ENCODE peak calls at places on chromosomes 2 and 18, in ten cellular contexts. One of them, this sample, is unnamed.

GRCh38 chr2:149894760-149895159 is 307.2 kb upstream of the MMADHC start:
- DNase-seq in CD8-positive, alpha-beta T cell: no peak
- DNase-seq in mucosa of descending colon: no peak
- DNase-seq in BJ: no peak
- DNase-seq in AG04450: no peak
- DNase-seq in K562: no peak
- DNase-seq in colonic mucosa: no peak
- DNase-seq in HFF-Myc: no peak
- DNase-seq in heart left ventricle: no peak
- DNase-seq in Caco-2: no peak
- DNase-seq in this sample: no peak

GRCh38 chr2:74020717-74021406 is 36.2 kb downstream of the TET3 start:
- DNase-seq in CD8-positive, alpha-beta T cell: no peak
- DNase-seq in mucosa of descending colon: no peak
- DNase-seq in BJ: no peak
- DNase-seq in AG04450: no peak
- DNase-seq in K562: no peak
- DNase-seq in colonic mucosa: no peak
- DNase-seq in HFF-Myc: no peak
- DNase-seq in heart left ventricle: no peak
- DNase-seq in Caco-2: no peak
- DNase-seq in this sample: no peak

GRCh38 chr18:75200644-75201272 is 8.2 kb downstream of the PTGR3 start:
- DNase-seq in CD8-positive, alpha-beta T cell: no peak
- DNase-seq in mucosa of descending colon: no peak
- DNase-seq in BJ: no peak
- DNase-seq in AG04450: no peak
- DNase-seq in K562: no peak
- DNase-seq in colonic mucosa: no peak
- DNase-seq in HFF-Myc: no peak
- DNase-seq in heart left ventricle: no peak
- DNase-seq in Caco-2: no peak
- DNase-seq in this sample: no peak

GRCh38 chr2:14720319-14720718 is 87.8 kb downstream of the LRATD1 start:
- DNase-seq in CD8-positive, alpha-beta T cell: no peak
- DNase-seq in mucosa of descending colon: no peak
- DNase-seq in BJ: no peak
- DNase-seq in AG04450: no peak
- DNase-seq in K562: no peak
- DNase-seq in colonic mucosa: no peak
- DNase-seq in HFF-Myc: no peak
- DNase-seq in heart left ventricle: no peak
- DNase-seq in Caco-2: no peak
- DNase-seq in this sample: no peak

GRCh38 chr2:56199492-56199891 is 15.7 kb downstream of the CCDC85A start:
- DNase-seq in CD8-positive, alpha-beta T cell: no peak
- DNase-seq in mucosa of descending colon: no peak
- DNase-seq in BJ: peak; percentile 54
- DNase-seq in AG04450: no peak
- DNase-seq in K562: no peak
- DNase-seq in colonic mucosa: no peak
- DNase-seq in HFF-Myc: no peak
- DNase-seq in heart left ventricle: no peak
- DNase-seq in Caco-2: no peak
- DNase-seq in this sample: no peak

GRCh38 chr2:136209540-136210264 is 91.8 kb upstream of the CXCR4 start:
- DNase-seq in CD8-positive, alpha-beta T cell: no peak
- DNase-seq in mucosa of descending colon: no peak
- DNase-seq in BJ: no peak
- DNase-seq in AG04450: no peak
- DNase-seq in K562: no peak
- DNase-seq in colonic mucosa: no peak
- DNase-seq in HFF-Myc: no peak
- DNase-seq in heart left ventricle: no peak
- DNase-seq in Caco-2: no peak
- DNase-seq in this sample: no peak

GRCh38 chr2:181690851-181691250 is 10.5 kb upstream of the NEUROD1 start:
- DNase-seq in CD8-positive, alpha-beta T cell: no peak
- DNase-seq in mucosa of descending colon: no peak
- DNase-seq in BJ: no peak
- DNase-seq in AG04450: no peak
- DNase-seq in K562: no peak
- DNase-seq in colonic mucosa: no peak
- DNase-seq in HFF-Myc: no peak
- DNase-seq in heart left ventricle: no peak
- DNase-seq in Caco-2: no peak
- DNase-seq in this sample: no peak

GRCh38 chr18:26650310-26651285 is 102.2 kb upstream of the KCTD1 start:
- DNase-seq in CD8-positive, alpha-beta T cell: no peak
- DNase-seq in mucosa of descending colon: no peak
- DNase-seq in BJ: no peak
- DNase-seq in AG04450: no peak
- DNase-seq in K562: no peak
- DNase-seq in colonic mucosa: no peak
- DNase-seq in HFF-Myc: no peak
- DNase-seq in heart left ventricle: no peak
- DNase-seq in Caco-2: no peak
- DNase-seq in this sample: no peak

GRCh38 chr2:73418343-73418742 is 32.7 kb downstream of the ALMS1 start:
- DNase-seq in CD8-positive, alpha-beta T cell: no peak
- DNase-seq in mucosa of descending colon: peak; percentile 32
- DNase-seq in BJ: peak; percentile 38
- DNase-seq in AG04450: peak; percentile 65
- DNase-seq in K562: no peak
- DNase-seq in colonic mucosa: peak; percentile 29
- DNase-seq in HFF-Myc: no peak
- DNase-seq in heart left ventricle: peak; percentile 56
- DNase-seq in Caco-2: no peak
- DNase-seq in this sample: peak; percentile 9

GRCh38 chr2:215527738-215528137 is 91.9 kb upstream of the FN1 start:
- DNase-seq in CD8-positive, alpha-beta T cell: no peak
- DNase-seq in mucosa of descending colon: no peak
- DNase-seq in BJ: no peak
- DNase-seq in AG04450: peak; percentile 58
- DNase-seq in K562: no peak
- DNase-seq in colonic mucosa: no peak
- DNase-seq in HFF-Myc: no peak
- DNase-seq in heart left ventricle: no peak
- DNase-seq in Caco-2: no peak
- DNase-seq in this sample: no peak

GRCh38 chr2:149534674-149535073 is 52.9 kb downstream of the MMADHC start:
- DNase-seq in CD8-positive, alpha-beta T cell: no peak
- DNase-seq in mucosa of descending colon: no peak
- DNase-seq in BJ: no peak
- DNase-seq in AG04450: no peak
- DNase-seq in K562: no peak
- DNase-seq in colonic mucosa: no peak
- DNase-seq in HFF-Myc: no peak
- DNase-seq in heart left ventricle: no peak
- DNase-seq in Caco-2: no peak
- DNase-seq in this sample: no peak

GRCh38 chr18:48052845-48053244 is 122.4 kb upstream of the SMAD2 start:
- DNase-seq in CD8-positive, alpha-beta T cell: no peak
- DNase-seq in mucosa of descending colon: no peak
- DNase-seq in BJ: no peak
- DNase-seq in AG04450: no peak
- DNase-seq in K562: no peak
- DNase-seq in colonic mucosa: no peak
- DNase-seq in HFF-Myc: no peak
- DNase-seq in heart left ventricle: no peak
- DNase-seq in Caco-2: no peak
- DNase-seq in this sample: no peak

GRCh38 chr2:236369606-236370005 is 105.4 kb upstream of the ASB18 start:
- DNase-seq in CD8-positive, alpha-beta T cell: no peak
- DNase-seq in mucosa of descending colon: no peak
- DNase-seq in BJ: no peak
- DNase-seq in AG04450: no peak
- DNase-seq in K562: no peak
- DNase-seq in colonic mucosa: peak; percentile 12
- DNase-seq in HFF-Myc: no peak
- DNase-seq in heart left ventricle: no peak
- DNase-seq in Caco-2: no peak
- DNase-seq in this sample: peak; percentile 43

GRCh38 chr2:98514879-98515570 is 70.4 kb downstream of the INPP4A start:
- DNase-seq in CD8-positive, alpha-beta T cell: no peak
- DNase-seq in mucosa of descending colon: no peak
- DNase-seq in BJ: no peak
- DNase-seq in AG04450: no peak
- DNase-seq in K562: peak; percentile 22
- DNase-seq in colonic mucosa: no peak
- DNase-seq in HFF-Myc: no peak
- DNase-seq in heart left ventricle: no peak
- DNase-seq in Caco-2: no peak
- DNase-seq in this sample: no peak

GRCh38 chr2:179412116-179412515 is 147.5 kb upstream of the SESTD1 start:
- DNase-seq in CD8-positive, alpha-beta T cell: no peak
- DNase-seq in mucosa of descending colon: no peak
- DNase-seq in BJ: no peak
- DNase-seq in AG04450: peak; percentile 6
- DNase-seq in K562: no peak
- DNase-seq in colonic mucosa: no peak
- DNase-seq in HFF-Myc: no peak
- DNase-seq in heart left ventricle: no peak
- DNase-seq in Caco-2: no peak
- DNase-seq in this sample: no peak

GRCh38 chr2:143442203-143442602 is 313.0 kb downstream of the ARHGAP15 start:
- DNase-seq in CD8-positive, alpha-beta T cell: no peak
- DNase-seq in mucosa of descending colon: no peak
- DNase-seq in BJ: no peak
- DNase-seq in AG04450: no peak
- DNase-seq in K562: no peak
- DNase-seq in colonic mucosa: no peak
- DNase-seq in HFF-Myc: no peak
- DNase-seq in heart left ventricle: no peak
- DNase-seq in Caco-2: no peak
- DNase-seq in this sample: no peak

DNA sequence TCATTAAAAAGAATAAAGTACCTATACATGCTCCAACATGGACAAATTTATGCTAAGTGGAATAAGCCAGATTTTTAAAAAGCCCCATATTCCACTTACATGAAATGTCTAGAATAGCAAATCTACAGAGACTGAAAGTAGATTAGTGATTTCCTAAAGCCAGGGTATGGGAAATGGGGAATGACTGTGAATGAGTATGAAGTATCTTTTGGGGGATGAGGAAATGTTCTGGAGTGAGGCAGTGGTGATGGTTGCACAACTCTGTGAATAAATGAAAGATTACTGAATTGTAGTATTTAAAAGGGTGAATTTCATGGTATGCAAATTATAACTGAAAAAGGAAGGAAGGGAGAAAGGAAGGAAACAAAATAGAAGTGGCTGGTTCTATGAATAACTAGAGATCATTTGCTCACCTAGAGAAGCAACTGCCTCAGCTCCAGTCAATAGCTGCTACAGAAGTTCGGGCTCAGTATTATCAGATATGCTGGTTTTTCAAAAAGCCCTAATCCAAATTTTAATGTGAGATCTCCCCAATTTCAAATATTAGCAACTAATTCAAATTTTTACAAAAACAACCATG is 39.3 kb downstream of the MAP3K2 start:
- DNase-seq in CD8-positive, alpha-beta T cell: no peak
- DNase-seq in mucosa of descending colon: no peak
- DNase-seq in BJ: no peak
- DNase-seq in AG04450: no peak
- DNase-seq in K562: no peak
- DNase-seq in colonic mucosa: no peak
- DNase-seq in HFF-Myc: no peak
- DNase-seq in heart left ventricle: no peak
- DNase-seq in Caco-2: no peak
- DNase-seq in this sample: no peak
- H3K4me3 ChIP-seq in CD8-positive, alpha-beta T cell: no peak overlapping the region
- H3K4me3 ChIP-seq in mucosa of descending colon: no peak overlapping the region
- H3K4me3 ChIP-seq in BJ: no peak overlapping the region
- H3K4me3 ChIP-seq in AG04450: no peak overlapping the region
- H3K4me3 ChIP-seq in K562: no peak overlapping the region
- H3K4me3 ChIP-seq in colonic mucosa: no peak overlapping the region
- H3K4me3 ChIP-seq in HFF-Myc: no peak overlapping the region
- H3K4me3 ChIP-seq in heart left ventricle: no peak overlapping the region
- H3K4me3 ChIP-seq in Caco-2: no peak overlapping the region
- H3K4me3 ChIP-seq in this sample: no peak overlapping the region

GRCh38 chr2:230067990-230068657 is 600 bp downstream of the SLC16A14 start:
- DNase-seq in CD8-positive, alpha-beta T cell: peak; percentile 42
- DNase-seq in mucosa of descending colon: peak; percentile 71
- DNase-seq in BJ: no peak
- DNase-seq in AG04450: no peak
- DNase-seq in K562: no peak
- DNase-seq in colonic mucosa: peak; percentile 56
- DNase-seq in HFF-Myc: no peak
- DNase-seq in heart left ventricle: peak; percentile 47
- DNase-seq in Caco-2: peak; percentile 35
- DNase-seq in this sample: no peak
- TF ChIP-seq CTCF in CD8-positive, alpha-beta T cell: peak; percentile 8
- TF ChIP-seq CTCF in mucosa of descending colon: no peak
- TF ChIP-seq CTCF in BJ: no peak
- TF ChIP-seq CTCF in AG04450: peak; percentile 4
- TF ChIP-seq CTCF in K562: no peak
- TF ChIP-seq CTCF in colonic mucosa: no peak
- TF ChIP-seq CTCF in HFF-Myc: peak; percentile 14
- TF ChIP-seq CTCF in heart left ventricle: peak; percentile 21
- TF ChIP-seq CTCF in Caco-2: peak; percentile 6
- TF ChIP-seq CTCF in this sample: peak; percentile 31

DNA sequence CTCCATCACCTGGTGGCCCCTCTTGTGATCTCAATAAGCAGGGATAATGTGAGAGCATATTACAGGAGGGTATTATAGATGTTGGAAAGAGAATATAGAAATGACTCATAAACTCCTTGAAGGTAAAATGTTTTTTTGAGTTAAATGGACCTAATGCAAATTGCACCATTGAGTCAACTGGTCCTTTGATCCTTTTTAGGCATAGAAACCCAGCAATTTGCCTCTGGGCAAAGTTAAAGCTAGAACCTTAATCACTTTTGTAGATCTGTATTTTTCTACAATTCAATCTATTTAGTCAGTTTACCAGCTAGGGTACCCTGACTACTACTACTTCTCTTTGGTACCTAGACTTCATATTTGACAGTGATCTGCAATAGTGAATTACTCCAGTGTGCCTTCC is 71.8 kb upstream of the RNF152 start:
- DNase-seq in CD8-positive, alpha-beta T cell: no peak
- DNase-seq in mucosa of descending colon: no peak
- DNase-seq in BJ: no peak
- DNase-seq in AG04450: no peak
- DNase-seq in K562: no peak
- DNase-seq in colonic mucosa: no peak
- DNase-seq in HFF-Myc: no peak
- DNase-seq in heart left ventricle: no peak
- DNase-seq in Caco-2: no peak
- DNase-seq in this sample: no peak
- H3K4me3 ChIP-seq in CD8-positive, alpha-beta T cell: no peak overlapping the region
- H3K4me3 ChIP-seq in mucosa of descending colon: no peak overlapping the region
- H3K4me3 ChIP-seq in BJ: no peak overlapping the region
- H3K4me3 ChIP-seq in AG04450: no peak overlapping the region
- H3K4me3 ChIP-seq in K562: no peak overlapping the region
- H3K4me3 ChIP-seq in colonic mucosa: no peak overlapping the region
- H3K4me3 ChIP-seq in HFF-Myc: no peak overlapping the region
- H3K4me3 ChIP-seq in heart left ventricle: no peak overlapping the region
- H3K4me3 ChIP-seq in Caco-2: no peak overlapping the region
- H3K4me3 ChIP-seq in this sample: no peak overlapping the region

DNA sequence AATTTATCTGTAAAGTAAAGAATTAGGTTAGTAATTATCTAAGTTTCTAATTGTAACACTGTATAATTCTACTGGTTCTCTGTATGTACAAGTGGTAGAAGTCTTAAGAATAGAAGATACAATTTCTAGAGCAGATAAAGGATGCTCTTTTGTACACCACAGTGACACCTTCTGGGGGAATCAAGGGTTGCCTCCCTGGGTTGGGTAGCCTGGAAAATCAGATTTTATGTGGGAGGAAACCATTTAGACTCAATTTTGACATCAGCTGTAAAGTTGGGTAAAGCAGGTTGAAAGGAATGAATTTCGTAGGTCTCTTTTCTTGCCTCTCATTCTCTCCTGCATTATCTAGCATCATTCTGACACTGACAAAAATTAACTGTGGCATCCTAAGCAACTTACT is 354.8 kb downstream of the DCC start:
- DNase-seq in CD8-positive, alpha-beta T cell: no peak
- DNase-seq in mucosa of descending colon: no peak
- DNase-seq in BJ: no peak
- DNase-seq in AG04450: no peak
- DNase-seq in K562: peak; percentile 5
- DNase-seq in colonic mucosa: no peak
- DNase-seq in HFF-Myc: no peak
- DNase-seq in heart left ventricle: no peak
- DNase-seq in Caco-2: peak; percentile 17
- DNase-seq in this sample: no peak
- TF ChIP-seq CTCF in CD8-positive, alpha-beta T cell: no peak
- TF ChIP-seq CTCF in mucosa of descending colon: no peak
- TF ChIP-seq CTCF in BJ: peak; percentile 19
- TF ChIP-seq CTCF in AG04450: peak; percentile 60
- TF ChIP-seq CTCF in K562: no peak
- TF ChIP-seq CTCF in colonic mucosa: peak; percentile 16
- TF ChIP-seq CTCF in HFF-Myc: no peak
- TF ChIP-seq CTCF in heart left ventricle: no peak
- TF ChIP-seq CTCF in Caco-2: peak; percentile 24
- TF ChIP-seq CTCF in this sample: peak; percentile 69